ENCODE peak calls at places on chromosomes 2 and 18, in six cellular contexts. L is CD4-positive, CD25-positive, alpha-beta regulatory T cell; Q is left ventricle myocardium inferior; A is adrenal gland; S is PC-9; M is iPS DF 6.9. W is an unnamed sample. For H3K4me1 and H3K9me3, the result is how much of the 10 kb centered on the place peaks cover.

GRCh38 chr2:109497911-109498870 is 115.6 kb downstream of the SEPTIN10 start:
- DNase-seq in M (no peak), A (no peak), L (no peak), Q (peak), S (no peak), W (no peak)

GRCh38 chr2:120245520-120245835 is 7.2 kb upstream of the RALB start:
- DNase-seq in S (peak), Q (no peak), A (peak), M (no peak), L (no peak), W (no peak)

GRCh38 chr2:133674066-133674432 is 105.8 kb upstream of the NCKAP5 start:
- DNase-seq in M (no peak), L (no peak), A (no peak), S (no peak), Q (no peak), W (no peak)

GRCh38 chr2:111912547-111912946 is 14.1 kb downstream of the MERTK start:
- DNase-seq in M (no peak), A (no peak), L (no peak), Q (no peak), S (no peak), W (no peak)

GRCh38 chr18:76126327-76126726 is 368.7 kb downstream of the ZNF516 start:
- DNase-seq in Q (peak), L (no peak), M (no peak), S (no peak), A (no peak), W (no peak)

GRCh38 chr2:237405006-237405559 is 8.9 kb downstream of the COL6A3 start:
- DNase-seq in S (no peak), A (no peak), L (no peak), M (no peak), Q (no peak), W (no peak)

GRCh38 chr2:149733936-149734685 is 146.5 kb upstream of the MMADHC start:
- DNase-seq in M (no peak), Q (no peak), S (peak), A (peak), L (no peak), W (no peak)

GRCh38 chr2:189382668-189383067 is 58.6 kb upstream of the WDR75 start:
- DNase-seq in M (no peak), S (no peak), L (no peak), Q (no peak), A (no peak), W (no peak)

GRCh38 chr2:158795110-158795924 is at the start of gene DAPL1:
- DNase-seq in Q (no peak), S (peak), L (no peak), M (no peak), A (peak), W (no peak)

GRCh38 chr2:204228169-204228940 is 291.8 kb downstream of the ICOS start:
- DNase-seq in Q (no peak), S (no peak), M (no peak), A (no peak), L (no peak), W (no peak)

GRCh38 chr2:232575404-232575746 is 24.9 kb downstream of the EIF4E2 start:
- DNase-seq in S (no peak), L (no peak), M (no peak), A (no peak), Q (no peak), W (no peak)

GRCh38 chr2:37630298-37630697 is 41.1 kb downstream of the CDC42EP3 start:
- DNase-seq in S (no peak), A (no peak), L (no peak), Q (no peak), M (no peak), W (no peak)
- H3K4me1 ChIP-seq in S (under half), A (under half), L (under half), Q (under half), M (under half), W (half or more)

GRCh38 chr2:151654891-151655290 is 79.4 kb downstream of the NEB start:
- DNase-seq in S (no peak), L (no peak), Q (no peak), M (no peak), A (no peak), W (no peak)

GRCh38 chr2:151649966-151650365 is 84.3 kb downstream of the NEB start:
- DNase-seq in M (no peak), A (no peak), L (no peak), S (no peak), Q (no peak), W (no peak)

GRCh38 chr2:151651274-151651673 is 83.0 kb downstream of the NEB start:
- DNase-seq in M (no peak), L (no peak), A (no peak), S (no peak), Q (no peak), W (no peak)

GRCh38 chr2:151654085-151654484 is 80.2 kb downstream of the NEB start:
- DNase-seq in M (no peak), A (no peak), L (no peak), Q (no peak), S (no peak), W (no peak)

DNA sequence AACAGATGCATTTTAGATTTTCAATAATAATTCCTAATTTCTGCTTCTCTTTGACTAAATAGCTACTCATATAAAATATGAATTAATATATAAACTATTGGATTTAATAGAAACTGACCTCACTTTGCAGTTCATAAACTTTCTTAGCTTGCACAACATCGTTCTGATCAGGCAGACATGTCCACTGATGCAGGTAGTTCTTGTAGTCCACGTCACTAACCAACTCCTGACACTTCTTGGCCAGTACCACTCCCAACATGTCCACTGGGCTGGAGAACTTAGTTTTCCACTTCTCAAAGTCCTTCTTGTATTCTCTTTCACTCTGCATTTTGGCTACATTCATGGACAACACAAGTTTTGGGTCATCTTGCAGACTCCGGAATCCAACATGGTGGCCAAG is 83.8 kb downstream of the NEB start:
- DNase-seq in A (no peak), L (no peak), S (no peak), M (no peak), Q (no peak), W (no peak)
- H3K27ac ChIP-seq in A (no peak), L (no peak), S (no peak), M (no peak), Q (no peak), W (no peak)

GRCh38 chr18:49447810-49448745 is 12.4 kb downstream of the DYM start:
- DNase-seq in S (peak), A (no peak), L (peak), Q (no peak), M (peak), W (peak)

GRCh38 chr18:49443837-49444236 is 16.6 kb downstream of the DYM start:
- DNase-seq in Q (no peak), L (no peak), A (no peak), S (no peak), M (no peak), W (no peak)

GRCh38 chr18:49441338-49441938 is 19.0 kb downstream of the DYM start:
- DNase-seq in S (no peak), M (no peak), L (no peak), Q (no peak), A (no peak), W (no peak)

GRCh38 chr18:49446481-49446880 is 14.0 kb downstream of the DYM start:
- DNase-seq in S (no peak), L (no peak), Q (no peak), A (no peak), M (no peak), W (no peak)

DNA sequence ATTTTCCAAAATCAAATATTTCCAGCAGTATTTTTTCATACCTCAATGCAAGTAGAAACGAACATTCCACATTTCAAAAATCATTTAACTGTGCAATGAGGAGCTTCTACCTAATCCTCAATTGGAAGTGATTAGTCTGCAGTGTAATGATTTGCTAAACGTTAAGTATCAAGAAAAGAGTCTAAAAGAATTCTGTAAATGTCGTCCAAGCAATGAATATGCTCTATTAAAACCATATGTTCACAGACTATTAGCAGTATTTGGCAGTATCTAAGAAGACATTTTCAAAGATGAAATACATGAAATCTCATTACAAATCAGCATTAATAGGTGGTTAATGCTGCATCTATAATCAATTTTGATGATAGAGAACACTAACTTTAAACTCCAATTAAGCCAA is 15.8 kb downstream of the DYM start:
- DNase-seq in L (no peak), S (no peak), A (no peak), M (no peak), Q (no peak), W (no peak)
- H3K9me3 ChIP-seq in L (under half), S (under half), A (under half), M (under half), Q (under half), W (under half)

DNA sequence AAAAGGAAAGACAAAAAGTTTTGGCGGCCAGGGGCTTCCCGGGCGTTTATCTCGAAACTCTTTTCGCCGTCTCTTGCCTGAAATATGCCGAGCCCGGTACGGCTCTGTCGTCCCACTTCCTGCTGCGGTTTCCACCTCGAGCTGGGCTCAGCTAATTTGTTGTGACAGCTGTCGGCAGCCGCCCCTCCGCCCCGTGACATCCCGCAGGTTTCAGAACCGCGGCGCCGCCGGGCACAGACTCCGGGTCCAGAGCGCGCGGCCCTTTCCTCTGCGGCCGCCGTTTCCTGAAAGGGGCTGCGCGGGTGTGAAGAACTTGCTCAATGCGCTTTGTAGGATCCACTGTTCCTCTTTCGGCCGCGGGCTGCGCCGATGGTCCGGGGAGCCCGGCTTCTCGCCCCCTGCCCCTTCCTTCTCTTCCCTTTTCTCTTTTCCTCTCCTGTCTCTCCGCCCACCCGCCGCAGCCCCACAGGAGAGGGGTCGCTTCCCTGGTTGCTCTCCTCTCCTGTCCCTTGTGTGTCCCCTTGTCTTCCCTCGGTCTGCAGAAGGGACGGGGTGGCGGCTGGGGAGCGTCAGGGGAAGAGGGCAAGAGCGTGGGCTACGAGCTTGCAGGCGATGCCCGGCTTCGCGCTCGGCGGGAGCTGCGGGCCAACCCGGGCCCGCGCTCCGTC is 648 bp downstream of the ARID5A start:
- DNase-seq in L (peak), S (peak), Q (peak), A (peak), M (no peak), W (peak)
- H3K4me1 ChIP-seq in L (under half), S (under half), Q (half or more), A (under half), M (under half), W (half or more)

GRCh38 chr18:49456794-49457193 is 3.7 kb downstream of the DYM start:
- DNase-seq in S (no peak), Q (no peak), L (no peak), M (no peak), A (no peak), W (no peak)
- H3K27ac ChIP-seq in S (no peak), Q (no peak), L (no peak), M (no peak), A (no peak), W (no peak)

DNA sequence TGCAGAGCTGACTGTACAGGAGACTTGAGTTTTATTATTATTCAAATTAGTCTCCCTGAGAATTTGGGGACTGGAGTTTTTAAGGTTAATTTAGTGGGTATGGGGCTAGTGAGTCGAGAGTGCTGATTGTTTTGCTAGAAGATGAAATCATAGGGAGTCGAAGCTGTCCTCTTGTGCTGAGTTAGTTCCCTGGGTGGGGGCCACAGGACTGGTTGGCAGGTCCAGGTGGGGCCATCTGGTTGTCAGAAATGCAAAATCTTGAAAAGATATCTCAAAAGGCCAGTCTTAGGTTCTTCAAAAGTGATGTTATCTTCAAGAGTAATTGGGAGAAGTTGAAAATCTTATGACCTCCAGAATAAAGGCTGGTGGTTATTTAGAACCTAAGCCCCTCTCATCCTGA is 267.3 kb downstream of the MYCN start:
- DNase-seq in L (no peak), A (no peak), M (no peak), Q (no peak), S (no peak), W (no peak)
- H3K9me3 ChIP-seq in L (under half), A (under half), M (under half), Q (under half), S (under half), W (under half)